ENCODE peak calls at places on chromosomes 1 and 21, in seven cellular contexts. T is mucosa of gallbladder, B is caudate nucleus, D is NCI-H146, N is spleen, E is fibroblast of mammary gland, P is occipital lobe. J is an unnamed sample.

GRCh38 chr1:109351457-109351856 is 44.6 kb upstream of the MYBPHL start:
- DNase-seq in N (no peak), P (no peak), B (no peak), E (no peak), T (no peak), D (no peak), J (no peak)

GRCh38 chr1:2148691-2149090 is 45.9 kb downstream of the FAAP20 start:
- DNase-seq in B (no peak), D (no peak), T (no peak), P (no peak), N (peak), E (no peak), J (no peak)

GRCh38 chr1:89898695-89899470 is 78.1 kb downstream of the LRRC8D start:
- DNase-seq in P (no peak), E (no peak), B (no peak), D (no peak), N (no peak), T (no peak), J (no peak)

GRCh38 chr1:190479537-190479936 is 1.9 kb upstream of the BRINP3 start:
- DNase-seq in D (peak), T (no peak), P (peak), E (no peak), B (no peak), N (no peak), J (no peak)

GRCh38 chr1:244667797-244668196 is 14.9 kb downstream of the DESI2 start:
- DNase-seq in B (no peak), D (no peak), E (no peak), N (no peak), T (no peak), P (no peak), J (no peak)

GRCh38 chr1:94215955-94216354 is 21.4 kb downstream of the ARHGAP29 start:
- DNase-seq in B (no peak), E (peak), D (no peak), N (no peak), P (no peak), T (no peak), J (no peak)

GRCh38 chr1:96840396-96840795 is 118.8 kb downstream of the PTBP2 start:
- DNase-seq in P (no peak), T (no peak), E (no peak), D (no peak), N (no peak), B (no peak), J (no peak)

GRCh38 chr1:178362784-178363183 is 134.0 kb downstream of the CLEC20A start:
- DNase-seq in N (no peak), T (no peak), E (peak), D (no peak), P (no peak), B (no peak), J (no peak)

GRCh38 chr1:188061881-188062280 is 1233.1 kb downstream of the PLA2G4A start:
- DNase-seq in N (no peak), T (no peak), E (no peak), B (no peak), P (no peak), D (peak), J (no peak)

GRCh38 chr1:34359411-34359810 is 182.7 kb downstream of the C1orf94 start:
- DNase-seq in D (no peak), N (no peak), B (no peak), P (no peak), T (no peak), E (no peak), J (no peak)

GRCh38 chr21:45919593-45919992 is 62.0 kb upstream of the COL6A1 start:
- DNase-seq in B (no peak), P (no peak), T (no peak), N (peak), D (no peak), E (no peak), J (no peak)

GRCh38 chr1:33433509-33434362 is 2.8 kb upstream of the PHC2 start:
- DNase-seq in E (peak), P (no peak), T (peak), D (no peak), B (no peak), N (no peak), J (peak)

GRCh38 chr1:3014041-3014440 is 7.2 kb upstream of the ACTRT2 start:
- DNase-seq in E (no peak), T (no peak), N (peak), B (no peak), P (no peak), D (no peak), J (no peak)

GRCh38 chr1:204127597-204128242 is 24.1 kb downstream of the ETNK2 start:
- DNase-seq in P (no peak), E (peak), D (peak), T (peak), N (no peak), B (peak), J (peak)

GRCh38 chr1:107477233-107477632 is 336.4 kb downstream of the NTNG1 start:
- DNase-seq in T (no peak), E (peak), D (peak), P (no peak), B (no peak), N (no peak), J (no peak)

GRCh38 chr1:222814536-222815366 is at the start of gene DISP1:
- DNase-seq in E (peak), N (peak), B (peak), T (peak), D (peak), P (peak), J (peak)

GRCh38 chr1:198892065-198892464 is 253.2 kb downstream of the PTPRC start:
- DNase-seq in T (no peak), E (peak), P (no peak), N (no peak), D (peak), B (no peak), J (no peak)

GRCh38 chr1:77424236-77424635 is 142.4 kb downstream of the AK5 start:
- DNase-seq in E (peak), P (no peak), B (no peak), D (no peak), T (no peak), N (no peak), J (no peak)

J was measured in lung.